ENCODE peak calls at places on chromosomes 12 and 14, in ten cellular contexts. One of them, this sample, is unnamed.

GRCh38 chr12:113056631-113057488 is at the start of gene DTX1:
- DNase-seq in GM23338: peak
- DNase-seq in naive thymus-derived CD4-positive, alpha-beta T cell: peak
- DNase-seq in aorta: no peak
- DNase-seq in H7: peak
- DNase-seq in H1: no peak
- DNase-seq in fibroblast of mammary gland: no peak
- DNase-seq in uterus: no peak
- DNase-seq in CD8-positive, alpha-beta memory T cell: no peak
- DNase-seq in small intestine: no peak
- DNase-seq in this sample: no peak

GRCh38 chr14:67941456-67942018 is 122.0 kb downstream of the RAD51B start:
- DNase-seq in GM23338: peak
- DNase-seq in naive thymus-derived CD4-positive, alpha-beta T cell: no peak
- DNase-seq in aorta: no peak
- DNase-seq in H7: no peak
- DNase-seq in H1: no peak
- DNase-seq in fibroblast of mammary gland: peak
- DNase-seq in uterus: no peak
- DNase-seq in CD8-positive, alpha-beta memory T cell: no peak
- DNase-seq in small intestine: no peak
- DNase-seq in this sample: no peak

GRCh38 chr12:51524386-51524901 is 66.6 kb upstream of the SCN8A start:
- DNase-seq in GM23338: no peak
- DNase-seq in naive thymus-derived CD4-positive, alpha-beta T cell: no peak
- DNase-seq in aorta: no peak
- DNase-seq in H7: no peak
- DNase-seq in H1: no peak
- DNase-seq in fibroblast of mammary gland: no peak
- DNase-seq in uterus: no peak
- DNase-seq in CD8-positive, alpha-beta memory T cell: no peak
- DNase-seq in small intestine: peak
- DNase-seq in this sample: no peak

GRCh38 chr12:98595152-98595988 is 1.9 kb downstream of the SLC25A3 start:
- DNase-seq in GM23338: no peak
- DNase-seq in naive thymus-derived CD4-positive, alpha-beta T cell: peak
- DNase-seq in aorta: no peak
- DNase-seq in H7: no peak
- DNase-seq in H1: no peak
- DNase-seq in fibroblast of mammary gland: peak
- DNase-seq in uterus: no peak
- DNase-seq in CD8-positive, alpha-beta memory T cell: no peak
- DNase-seq in small intestine: peak
- DNase-seq in this sample: peak

GRCh38 chr14:25048170-25049126 is 1.5 kb downstream of the STXBP6 start:
- DNase-seq in GM23338: peak
- DNase-seq in naive thymus-derived CD4-positive, alpha-beta T cell: no peak
- DNase-seq in aorta: no peak
- DNase-seq in H7: peak
- DNase-seq in H1: no peak
- DNase-seq in fibroblast of mammary gland: peak
- DNase-seq in uterus: peak
- DNase-seq in CD8-positive, alpha-beta memory T cell: no peak
- DNase-seq in small intestine: peak
- DNase-seq in this sample: no peak

GRCh38 chr14:22837059-22837749 is 819 bp downstream of the MMP14 start:
- DNase-seq in GM23338: peak
- DNase-seq in naive thymus-derived CD4-positive, alpha-beta T cell: peak
- DNase-seq in aorta: peak
- DNase-seq in H7: peak
- DNase-seq in H1: no peak
- DNase-seq in fibroblast of mammary gland: peak
- DNase-seq in uterus: peak
- DNase-seq in CD8-positive, alpha-beta memory T cell: no peak
- DNase-seq in small intestine: peak
- DNase-seq in this sample: no peak

GRCh38 chr14:31125231-31125630 is 82.4 kb downstream of the HECTD1 start:
- DNase-seq in GM23338: no peak
- DNase-seq in naive thymus-derived CD4-positive, alpha-beta T cell: no peak
- DNase-seq in aorta: no peak
- DNase-seq in H7: no peak
- DNase-seq in H1: no peak
- DNase-seq in fibroblast of mammary gland: no peak
- DNase-seq in uterus: no peak
- DNase-seq in CD8-positive, alpha-beta memory T cell: no peak
- DNase-seq in small intestine: no peak
- DNase-seq in this sample: no peak

GRCh38 chr14:64444984-64445845 is 20.1 kb upstream of the AKAP5 start:
- DNase-seq in GM23338: no peak
- DNase-seq in naive thymus-derived CD4-positive, alpha-beta T cell: no peak
- DNase-seq in aorta: no peak
- DNase-seq in H7: no peak
- DNase-seq in H1: no peak
- DNase-seq in fibroblast of mammary gland: peak
- DNase-seq in uterus: peak
- DNase-seq in CD8-positive, alpha-beta memory T cell: peak
- DNase-seq in small intestine: peak
- DNase-seq in this sample: no peak

GRCh38 chr14:57982802-57983201 is 116.9 kb upstream of the SLC35F4 start:
- DNase-seq in GM23338: no peak
- DNase-seq in naive thymus-derived CD4-positive, alpha-beta T cell: no peak
- DNase-seq in aorta: no peak
- DNase-seq in H7: no peak
- DNase-seq in H1: no peak
- DNase-seq in fibroblast of mammary gland: no peak
- DNase-seq in uterus: no peak
- DNase-seq in CD8-positive, alpha-beta memory T cell: no peak
- DNase-seq in small intestine: no peak
- DNase-seq in this sample: peak

GRCh38 chr12:114681149-114681849 is 2.7 kb downstream of the TBX3 start:
- DNase-seq in GM23338: no peak
- DNase-seq in naive thymus-derived CD4-positive, alpha-beta T cell: no peak
- DNase-seq in aorta: no peak
- DNase-seq in H7: peak
- DNase-seq in H1: no peak
- DNase-seq in fibroblast of mammary gland: peak
- DNase-seq in uterus: no peak
- DNase-seq in CD8-positive, alpha-beta memory T cell: no peak
- DNase-seq in small intestine: peak
- DNase-seq in this sample: no peak

GRCh38 chr12:111204684-111205305 is 164.1 kb downstream of the PHETA1 start:
- DNase-seq in GM23338: no peak
- DNase-seq in naive thymus-derived CD4-positive, alpha-beta T cell: no peak
- DNase-seq in aorta: no peak
- DNase-seq in H7: no peak
- DNase-seq in H1: no peak
- DNase-seq in fibroblast of mammary gland: no peak
- DNase-seq in uterus: no peak
- DNase-seq in CD8-positive, alpha-beta memory T cell: no peak
- DNase-seq in small intestine: no peak
- DNase-seq in this sample: no peak

GRCh38 chr12:5210918-5211290 is 167.2 kb downstream of the KCNA5 start:
- DNase-seq in GM23338: no peak
- DNase-seq in naive thymus-derived CD4-positive, alpha-beta T cell: no peak
- DNase-seq in aorta: no peak
- DNase-seq in H7: no peak
- DNase-seq in H1: no peak
- DNase-seq in fibroblast of mammary gland: no peak
- DNase-seq in uterus: no peak
- DNase-seq in CD8-positive, alpha-beta memory T cell: no peak
- DNase-seq in small intestine: no peak
- DNase-seq in this sample: no peak

GRCh38 chr14:68020999-68021663 is 201.6 kb downstream of the RAD51B start:
- DNase-seq in GM23338: no peak
- DNase-seq in naive thymus-derived CD4-positive, alpha-beta T cell: no peak
- DNase-seq in aorta: no peak
- DNase-seq in H7: no peak
- DNase-seq in H1: no peak
- DNase-seq in fibroblast of mammary gland: no peak
- DNase-seq in uterus: no peak
- DNase-seq in CD8-positive, alpha-beta memory T cell: no peak
- DNase-seq in small intestine: no peak
- DNase-seq in this sample: no peak

GRCh38 chr14:96748371-96748770 is 48.8 kb upstream of the VRK1 start:
- DNase-seq in GM23338: no peak
- DNase-seq in naive thymus-derived CD4-positive, alpha-beta T cell: no peak
- DNase-seq in aorta: no peak
- DNase-seq in H7: no peak
- DNase-seq in H1: no peak
- DNase-seq in fibroblast of mammary gland: no peak
- DNase-seq in uterus: no peak
- DNase-seq in CD8-positive, alpha-beta memory T cell: no peak
- DNase-seq in small intestine: peak
- DNase-seq in this sample: no peak

GRCh38 chr12:93243689-93244513 is 133.8 kb upstream of the NUDT4 start:
- DNase-seq in GM23338: no peak
- DNase-seq in naive thymus-derived CD4-positive, alpha-beta T cell: peak
- DNase-seq in aorta: no peak
- DNase-seq in H7: no peak
- DNase-seq in H1: no peak
- DNase-seq in fibroblast of mammary gland: peak
- DNase-seq in uterus: peak
- DNase-seq in CD8-positive, alpha-beta memory T cell: no peak
- DNase-seq in small intestine: peak
- DNase-seq in this sample: peak

GRCh38 chr12:26226629-26227375 is 31.4 kb downstream of the SSPN start:
- DNase-seq in GM23338: peak
- DNase-seq in naive thymus-derived CD4-positive, alpha-beta T cell: no peak
- DNase-seq in aorta: peak
- DNase-seq in H7: peak
- DNase-seq in H1: peak
- DNase-seq in fibroblast of mammary gland: no peak
- DNase-seq in uterus: peak
- DNase-seq in CD8-positive, alpha-beta memory T cell: no peak
- DNase-seq in small intestine: peak
- DNase-seq in this sample: no peak

DNA sequence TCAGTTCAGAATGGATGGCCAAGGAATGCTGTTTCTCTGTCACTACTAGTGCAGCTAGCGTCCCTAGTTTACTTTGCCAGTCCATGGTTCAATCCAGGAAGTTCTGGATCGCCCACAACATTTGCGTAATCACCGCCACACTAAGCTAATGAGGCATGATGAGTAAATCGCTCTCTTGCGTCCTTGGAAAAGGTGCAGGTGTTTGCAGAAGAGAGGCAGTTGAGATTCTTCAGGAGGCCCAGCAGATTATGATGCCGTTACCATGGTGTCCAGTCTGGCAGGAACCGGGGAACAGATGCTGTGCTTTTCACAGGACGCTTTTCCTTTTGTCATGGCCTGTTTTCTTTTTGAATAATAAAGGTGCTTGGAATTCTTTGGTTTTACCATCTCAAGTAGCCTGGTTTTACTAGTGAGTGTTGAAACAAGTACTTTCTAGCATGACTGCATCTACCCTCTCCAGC is 9.0 kb downstream of the TPH2 start:
- DNase-seq in GM23338: peak
- DNase-seq in naive thymus-derived CD4-positive, alpha-beta T cell: no peak
- DNase-seq in aorta: no peak
- DNase-seq in H7: peak
- DNase-seq in H1: peak
- DNase-seq in fibroblast of mammary gland: peak
- DNase-seq in uterus: no peak
- DNase-seq in CD8-positive, alpha-beta memory T cell: no peak
- DNase-seq in small intestine: peak
- DNase-seq in this sample: no peak
- H3K4me3 ChIP-seq in GM23338: peak
- H3K4me3 ChIP-seq in naive thymus-derived CD4-positive, alpha-beta T cell: no peak
- H3K4me3 ChIP-seq in aorta: no peak
- H3K4me3 ChIP-seq in H7: no peak
- H3K4me3 ChIP-seq in H1: no peak
- H3K4me3 ChIP-seq in fibroblast of mammary gland: no peak
- H3K4me3 ChIP-seq in uterus: no peak
- H3K4me3 ChIP-seq in CD8-positive, alpha-beta memory T cell: no peak
- H3K4me3 ChIP-seq in small intestine: no peak
- H3K4me3 ChIP-seq in this sample: no peak

DNA sequence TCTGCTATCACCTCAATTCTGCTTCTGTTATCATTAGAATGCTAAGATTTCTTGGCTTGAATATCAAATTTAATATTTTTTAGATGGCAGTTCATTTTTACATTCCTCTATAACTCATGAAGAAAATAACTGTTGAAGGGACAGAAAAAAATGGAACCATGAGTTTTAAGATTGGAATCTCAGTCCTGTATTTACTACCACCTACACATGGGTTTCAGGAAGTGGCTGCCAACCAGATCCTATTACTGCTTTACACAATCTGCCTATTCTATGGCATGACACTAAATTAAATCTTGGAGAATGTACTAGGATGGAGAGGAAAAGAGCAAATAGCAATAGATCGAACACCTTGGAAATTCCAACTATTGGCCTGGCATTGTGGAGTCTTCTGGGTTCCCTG is 140.8 kb downstream of the DUSP6 start:
- DNase-seq in GM23338: no peak
- DNase-seq in naive thymus-derived CD4-positive, alpha-beta T cell: no peak
- DNase-seq in aorta: no peak
- DNase-seq in H7: no peak
- DNase-seq in H1: no peak
- DNase-seq in fibroblast of mammary gland: peak
- DNase-seq in uterus: no peak
- DNase-seq in CD8-positive, alpha-beta memory T cell: no peak
- DNase-seq in small intestine: no peak
- DNase-seq in this sample: no peak
- H3K4me3 ChIP-seq in GM23338: no peak
- H3K4me3 ChIP-seq in naive thymus-derived CD4-positive, alpha-beta T cell: no peak
- H3K4me3 ChIP-seq in aorta: no peak
- H3K4me3 ChIP-seq in H7: no peak
- H3K4me3 ChIP-seq in H1: no peak
- H3K4me3 ChIP-seq in fibroblast of mammary gland: no peak
- H3K4me3 ChIP-seq in uterus: no peak
- H3K4me3 ChIP-seq in CD8-positive, alpha-beta memory T cell: no peak
- H3K4me3 ChIP-seq in small intestine: no peak
- H3K4me3 ChIP-seq in this sample: no peak

GRCh38 chr12:115755061-115755751 is 522.3 kb downstream of the MED13L start:
- DNase-seq in GM23338: no peak
- DNase-seq in naive thymus-derived CD4-positive, alpha-beta T cell: no peak
- DNase-seq in aorta: no peak
- DNase-seq in H7: no peak
- DNase-seq in H1: no peak
- DNase-seq in fibroblast of mammary gland: no peak
- DNase-seq in uterus: no peak
- DNase-seq in CD8-positive, alpha-beta memory T cell: no peak
- DNase-seq in small intestine: no peak
- DNase-seq in this sample: no peak
- H3K4me3 ChIP-seq in GM23338: no peak
- H3K4me3 ChIP-seq in naive thymus-derived CD4-positive, alpha-beta T cell: no peak
- H3K4me3 ChIP-seq in aorta: no peak
- H3K4me3 ChIP-seq in H7: no peak
- H3K4me3 ChIP-seq in H1: no peak
- H3K4me3 ChIP-seq in fibroblast of mammary gland: no peak
- H3K4me3 ChIP-seq in uterus: no peak
- H3K4me3 ChIP-seq in CD8-positive, alpha-beta memory T cell: no peak
- H3K4me3 ChIP-seq in small intestine: no peak
- H3K4me3 ChIP-seq in this sample: no peak

DNA sequence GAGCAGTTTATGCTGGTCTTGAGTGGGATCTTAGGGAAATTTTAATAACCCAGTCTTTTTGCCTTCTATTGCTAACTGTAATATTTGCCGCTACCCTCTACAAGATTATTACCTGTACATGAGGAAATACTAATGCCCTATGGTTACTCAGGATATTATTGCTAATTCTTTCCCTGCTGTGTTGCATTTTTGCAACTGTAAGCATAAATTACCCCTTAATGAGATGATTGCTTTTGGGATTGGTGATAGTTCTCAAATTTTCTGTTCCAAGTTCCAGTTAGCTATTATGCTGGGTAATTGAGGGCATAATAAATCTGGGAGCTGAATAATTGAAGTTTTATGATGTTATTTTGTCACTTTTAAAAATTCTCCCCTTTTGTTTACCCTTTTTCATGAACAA is 22.0 kb downstream of the ATF7IP start:
- DNase-seq in GM23338: no peak
- DNase-seq in naive thymus-derived CD4-positive, alpha-beta T cell: no peak
- DNase-seq in aorta: no peak
- DNase-seq in H7: no peak
- DNase-seq in H1: no peak
- DNase-seq in fibroblast of mammary gland: no peak
- DNase-seq in uterus: no peak
- DNase-seq in CD8-positive, alpha-beta memory T cell: no peak
- DNase-seq in small intestine: no peak
- DNase-seq in this sample: no peak
- H3K4me3 ChIP-seq in GM23338: no peak
- H3K4me3 ChIP-seq in naive thymus-derived CD4-positive, alpha-beta T cell: peak
- H3K4me3 ChIP-seq in aorta: no peak
- H3K4me3 ChIP-seq in H7: no peak
- H3K4me3 ChIP-seq in H1: no peak
- H3K4me3 ChIP-seq in fibroblast of mammary gland: no peak
- H3K4me3 ChIP-seq in uterus: no peak
- H3K4me3 ChIP-seq in CD8-positive, alpha-beta memory T cell: peak
- H3K4me3 ChIP-seq in small intestine: no peak
- H3K4me3 ChIP-seq in this sample: no peak